ENCODE peak calls at places on chromosome 5, in eight cellular contexts. One of them, this sample, is unnamed. For H3K9me3 and H3K36me3, the result is how much of the 10 kb centered on the place peaks cover.

GRCh38 chr5:108634251-108634950 is 113.3 kb upstream of the FER start:
- DNase-seq in PC-9: no peak
- DNase-seq in CD8-positive, alpha-beta memory T cell: no peak
- DNase-seq in CD4-positive, alpha-beta memory T cell: no peak
- DNase-seq in tibial nerve: no peak
- DNase-seq in IMR-90: peak
- DNase-seq in endodermal cell: no peak
- DNase-seq in right lobe of liver: no peak
- DNase-seq in this sample: no peak

GRCh38 chr5:106392766-106393165 is 1278.0 kb downstream of the EFNA5 start:
- DNase-seq in PC-9: no peak
- DNase-seq in CD8-positive, alpha-beta memory T cell: no peak
- DNase-seq in CD4-positive, alpha-beta memory T cell: no peak
- DNase-seq in tibial nerve: no peak
- DNase-seq in IMR-90: peak
- DNase-seq in endodermal cell: no peak
- DNase-seq in right lobe of liver: no peak
- DNase-seq in this sample: no peak

GRCh38 chr5:172903790-172904189 is 55.4 kb upstream of the RPL26L1 start:
- DNase-seq in PC-9: peak
- DNase-seq in CD8-positive, alpha-beta memory T cell: no peak
- DNase-seq in CD4-positive, alpha-beta memory T cell: no peak
- DNase-seq in tibial nerve: no peak
- DNase-seq in IMR-90: peak
- DNase-seq in endodermal cell: no peak
- DNase-seq in right lobe of liver: peak
- DNase-seq in this sample: peak

GRCh38 chr5:135553688-135554462 is 18.1 kb upstream of the NEUROG1 start:
- DNase-seq in PC-9: peak
- DNase-seq in CD8-positive, alpha-beta memory T cell: no peak
- DNase-seq in CD4-positive, alpha-beta memory T cell: no peak
- DNase-seq in tibial nerve: no peak
- DNase-seq in IMR-90: peak
- DNase-seq in endodermal cell: peak
- DNase-seq in right lobe of liver: no peak
- DNase-seq in this sample: no peak

GRCh38 chr5:92912280-92912679 is 668.7 kb downstream of the NR2F1-AS1 start:
- DNase-seq in PC-9: no peak
- DNase-seq in CD8-positive, alpha-beta memory T cell: no peak
- DNase-seq in CD4-positive, alpha-beta memory T cell: no peak
- DNase-seq in tibial nerve: no peak
- DNase-seq in IMR-90: no peak
- DNase-seq in endodermal cell: no peak
- DNase-seq in right lobe of liver: no peak
- DNase-seq in this sample: no peak

GRCh38 chr5:13601152-13601551 is 343.3 kb downstream of the DNAH5 start:
- DNase-seq in PC-9: peak
- DNase-seq in CD8-positive, alpha-beta memory T cell: no peak
- DNase-seq in CD4-positive, alpha-beta memory T cell: no peak
- DNase-seq in tibial nerve: no peak
- DNase-seq in IMR-90: peak
- DNase-seq in endodermal cell: no peak
- DNase-seq in right lobe of liver: no peak
- DNase-seq in this sample: no peak

GRCh38 chr5:168046163-168046562 is 245.3 kb upstream of the WWC1 start:
- DNase-seq in PC-9: no peak
- DNase-seq in CD8-positive, alpha-beta memory T cell: no peak
- DNase-seq in CD4-positive, alpha-beta memory T cell: no peak
- DNase-seq in tibial nerve: no peak
- DNase-seq in IMR-90: no peak
- DNase-seq in endodermal cell: no peak
- DNase-seq in right lobe of liver: no peak
- DNase-seq in this sample: no peak

GRCh38 chr5:171419663-171420428 is 399 bp downstream of the FGF18 start:
- DNase-seq in PC-9: peak
- DNase-seq in CD8-positive, alpha-beta memory T cell: no peak
- DNase-seq in CD4-positive, alpha-beta memory T cell: no peak
- DNase-seq in tibial nerve: no peak
- DNase-seq in IMR-90: peak
- DNase-seq in endodermal cell: peak
- DNase-seq in right lobe of liver: no peak
- DNase-seq in this sample: no peak

GRCh38 chr5:83471405-83472212 is at the start of gene VCAN:
- DNase-seq in PC-9: no peak
- DNase-seq in CD8-positive, alpha-beta memory T cell: no peak
- DNase-seq in CD4-positive, alpha-beta memory T cell: peak
- DNase-seq in tibial nerve: peak
- DNase-seq in IMR-90: peak
- DNase-seq in endodermal cell: peak
- DNase-seq in right lobe of liver: peak
- DNase-seq in this sample: no peak

GRCh38 chr5:17619353-17619752 is 9.2 kb downstream of the TAF11L12 start:
- DNase-seq in PC-9: no peak
- DNase-seq in CD8-positive, alpha-beta memory T cell: no peak
- DNase-seq in CD4-positive, alpha-beta memory T cell: no peak
- DNase-seq in tibial nerve: no peak
- DNase-seq in IMR-90: no peak
- DNase-seq in endodermal cell: no peak
- DNase-seq in right lobe of liver: no peak
- DNase-seq in this sample: no peak

GRCh38 chr5:138439537-138440225 is 824 bp downstream of the REEP2 start:
- DNase-seq in PC-9: no peak
- DNase-seq in CD8-positive, alpha-beta memory T cell: no peak
- DNase-seq in CD4-positive, alpha-beta memory T cell: peak
- DNase-seq in tibial nerve: no peak
- DNase-seq in IMR-90: peak
- DNase-seq in endodermal cell: no peak
- DNase-seq in right lobe of liver: no peak
- DNase-seq in this sample: no peak

GRCh38 chr5:74766348-74766886 is 500 bp downstream of the GFM2 start:
- DNase-seq in PC-9: no peak
- DNase-seq in CD8-positive, alpha-beta memory T cell: no peak
- DNase-seq in CD4-positive, alpha-beta memory T cell: no peak
- DNase-seq in tibial nerve: no peak
- DNase-seq in IMR-90: peak
- DNase-seq in endodermal cell: no peak
- DNase-seq in right lobe of liver: no peak
- DNase-seq in this sample: peak

DNA sequence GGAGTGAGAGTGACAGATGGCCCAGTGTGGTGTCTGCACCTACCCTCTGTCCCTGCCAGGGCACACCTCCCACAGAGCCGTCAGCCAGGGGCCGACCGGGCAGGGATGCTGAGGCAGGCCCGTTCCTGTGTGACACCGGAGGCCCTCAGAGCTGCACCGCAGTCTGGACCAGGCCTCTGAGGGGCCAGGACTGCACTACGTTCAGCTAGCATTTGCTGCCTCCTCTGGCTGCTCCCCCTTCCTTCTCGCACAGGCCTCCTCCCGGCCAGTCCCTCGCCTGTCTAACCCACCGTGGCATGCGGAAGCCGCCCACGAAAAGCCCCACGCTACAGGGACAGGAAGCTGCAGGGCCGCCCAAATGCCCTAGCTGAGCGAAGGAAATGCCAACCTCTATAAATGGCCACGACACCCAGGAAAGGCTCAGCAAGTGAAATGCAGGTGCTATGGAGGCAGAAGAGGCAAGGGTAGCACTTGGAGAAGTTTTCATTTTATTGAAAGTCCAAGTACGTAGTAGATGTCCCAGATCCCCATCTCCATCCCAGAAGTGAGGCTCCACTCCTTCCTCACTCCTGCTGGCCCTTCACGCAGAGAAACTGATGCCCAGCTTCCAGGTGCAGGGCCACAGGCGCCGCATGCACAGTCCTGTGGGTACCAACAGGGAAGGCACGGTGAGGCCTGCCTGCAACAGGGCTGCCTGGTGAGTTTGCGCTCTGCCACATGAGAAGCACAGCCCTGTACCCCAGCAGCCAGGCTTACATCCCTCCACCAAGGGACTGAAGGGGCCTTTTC is 38.7 kb downstream of the MAPK9 start:
- DNase-seq in PC-9: no peak
- DNase-seq in CD8-positive, alpha-beta memory T cell: no peak
- DNase-seq in CD4-positive, alpha-beta memory T cell: no peak
- DNase-seq in tibial nerve: no peak
- DNase-seq in IMR-90: no peak
- DNase-seq in endodermal cell: peak
- DNase-seq in right lobe of liver: no peak
- DNase-seq in this sample: no peak
- H3K9me3 ChIP-seq in PC-9: half or more
- H3K9me3 ChIP-seq in CD8-positive, alpha-beta memory T cell: under half
- H3K9me3 ChIP-seq in CD4-positive, alpha-beta memory T cell: half or more
- H3K9me3 ChIP-seq in tibial nerve: under half
- H3K9me3 ChIP-seq in IMR-90: half or more
- H3K9me3 ChIP-seq in endodermal cell: half or more
- H3K9me3 ChIP-seq in right lobe of liver: under half
- H3K9me3 ChIP-seq in this sample: under half

GRCh38 chr5:141976176-141976575 is 7.3 kb downstream of the RNF14 start:
- DNase-seq in PC-9: no peak
- DNase-seq in CD8-positive, alpha-beta memory T cell: no peak
- DNase-seq in CD4-positive, alpha-beta memory T cell: no peak
- DNase-seq in tibial nerve: no peak
- DNase-seq in IMR-90: no peak
- DNase-seq in endodermal cell: no peak
- DNase-seq in right lobe of liver: no peak
- DNase-seq in this sample: no peak

GRCh38 chr5:141973871-141974595 is 5.1 kb downstream of the RNF14 start:
- DNase-seq in PC-9: no peak
- DNase-seq in CD8-positive, alpha-beta memory T cell: no peak
- DNase-seq in CD4-positive, alpha-beta memory T cell: no peak
- DNase-seq in tibial nerve: no peak
- DNase-seq in IMR-90: peak
- DNase-seq in endodermal cell: no peak
- DNase-seq in right lobe of liver: no peak
- DNase-seq in this sample: no peak

GRCh38 chr5:141982626-141983025 is 13.7 kb downstream of the RNF14 start:
- DNase-seq in PC-9: no peak
- DNase-seq in CD8-positive, alpha-beta memory T cell: no peak
- DNase-seq in CD4-positive, alpha-beta memory T cell: no peak
- DNase-seq in tibial nerve: no peak
- DNase-seq in IMR-90: no peak
- DNase-seq in endodermal cell: no peak
- DNase-seq in right lobe of liver: no peak
- DNase-seq in this sample: no peak

GRCh38 chr5:141978389-141978788 is 9.5 kb downstream of the RNF14 start:
- DNase-seq in PC-9: no peak
- DNase-seq in CD8-positive, alpha-beta memory T cell: no peak
- DNase-seq in CD4-positive, alpha-beta memory T cell: no peak
- DNase-seq in tibial nerve: no peak
- DNase-seq in IMR-90: no peak
- DNase-seq in endodermal cell: no peak
- DNase-seq in right lobe of liver: no peak
- DNase-seq in this sample: no peak
- H3K36me3 ChIP-seq in PC-9: under half
- H3K36me3 ChIP-seq in CD8-positive, alpha-beta memory T cell: under half
- H3K36me3 ChIP-seq in CD4-positive, alpha-beta memory T cell: half or more
- H3K36me3 ChIP-seq in tibial nerve: under half
- H3K36me3 ChIP-seq in IMR-90: under half
- H3K36me3 ChIP-seq in endodermal cell: half or more
- H3K36me3 ChIP-seq in right lobe of liver: under half
- H3K36me3 ChIP-seq in this sample: half or more

DNA sequence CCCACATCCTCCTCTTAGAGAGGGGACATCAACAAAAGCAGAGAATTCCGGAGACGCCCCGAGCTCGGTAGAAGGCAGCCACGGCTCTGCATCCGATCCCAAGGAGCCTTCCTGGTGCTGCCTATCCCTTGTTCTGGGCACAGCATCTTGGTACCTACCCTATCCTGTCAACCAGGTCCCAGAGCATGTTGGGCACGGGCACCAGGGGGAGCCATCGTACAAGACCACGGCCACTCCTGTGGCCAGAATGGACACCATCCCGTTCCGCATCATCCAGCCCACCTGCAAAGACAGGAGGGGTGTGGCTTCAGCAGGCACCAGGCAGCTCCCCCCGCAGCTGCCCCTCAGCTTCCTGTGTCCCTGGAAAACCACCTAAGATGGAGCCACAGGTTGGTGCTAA is 62.7 kb upstream of the ZNF354A start:
- DNase-seq in PC-9: peak
- DNase-seq in CD8-positive, alpha-beta memory T cell: no peak
- DNase-seq in CD4-positive, alpha-beta memory T cell: no peak
- DNase-seq in tibial nerve: no peak
- DNase-seq in IMR-90: no peak
- DNase-seq in endodermal cell: peak
- DNase-seq in right lobe of liver: no peak
- DNase-seq in this sample: no peak
- H3K9me3 ChIP-seq in PC-9: under half
- H3K9me3 ChIP-seq in CD8-positive, alpha-beta memory T cell: under half
- H3K9me3 ChIP-seq in CD4-positive, alpha-beta memory T cell: under half
- H3K9me3 ChIP-seq in tibial nerve: under half
- H3K9me3 ChIP-seq in IMR-90: half or more
- H3K9me3 ChIP-seq in endodermal cell: under half
- H3K9me3 ChIP-seq in right lobe of liver: under half
- H3K9me3 ChIP-seq in this sample: under half

DNA sequence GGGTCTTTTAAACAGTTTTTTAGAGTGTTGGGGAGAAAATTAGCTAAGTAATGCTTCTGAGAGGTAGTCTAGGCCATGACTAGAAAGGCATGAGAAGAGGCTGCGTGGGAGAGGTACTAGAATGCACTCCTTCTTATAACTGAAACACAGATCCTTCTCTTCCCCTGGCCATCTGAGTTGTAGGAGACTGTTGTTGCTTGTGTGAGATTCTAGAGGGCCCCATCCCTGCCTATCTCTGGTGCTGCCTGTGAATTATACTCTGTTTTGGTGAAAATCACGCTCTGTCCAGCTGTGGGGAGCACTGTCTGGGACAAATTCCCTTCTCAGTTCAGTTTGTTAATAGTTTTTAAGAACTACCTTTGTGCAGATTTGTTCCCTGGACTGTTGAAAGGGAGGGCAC is 37.5 kb downstream of the MAP1B start:
- DNase-seq in PC-9: no peak
- DNase-seq in CD8-positive, alpha-beta memory T cell: no peak
- DNase-seq in CD4-positive, alpha-beta memory T cell: no peak
- DNase-seq in tibial nerve: no peak
- DNase-seq in IMR-90: no peak
- DNase-seq in endodermal cell: no peak
- DNase-seq in right lobe of liver: no peak
- DNase-seq in this sample: no peak
- H3K36me3 ChIP-seq in PC-9: under half
- H3K36me3 ChIP-seq in CD8-positive, alpha-beta memory T cell: under half
- H3K36me3 ChIP-seq in CD4-positive, alpha-beta memory T cell: under half
- H3K36me3 ChIP-seq in tibial nerve: under half
- H3K36me3 ChIP-seq in IMR-90: under half
- H3K36me3 ChIP-seq in endodermal cell: half or more
- H3K36me3 ChIP-seq in right lobe of liver: under half
- H3K36me3 ChIP-seq in this sample: under half